ENCODE peak calls at places on chromosomes 6 and 20, in four cellular contexts. M, Y, P and W are unnamed samples.

GRCh38 chr20:51469578-51470520 is 72.7 kb downstream of the NFATC2 start:
- DNase-seq in M (no peak), Y (no peak), P (peak), W (no peak)

GRCh38 chr6:41551086-41551702 is 5.0 kb downstream of the FOXP4 start:
- DNase-seq in M (no peak), Y (no peak), P (peak), W (peak)

GRCh38 chr6:111502154-111502553 is 19.1 kb upstream of the REV3L start:
- DNase-seq in M (no peak), Y (no peak), P (no peak), W (no peak)

GRCh38 chr20:38321959-38322598 is 18.1 kb downstream of the BPI start:
- DNase-seq in M (peak), Y (no peak), P (peak), W (no peak)

GRCh38 chr6:21354805-21355238 is 238.7 kb upstream of the SOX4 start:
- DNase-seq in M (no peak), Y (no peak), P (no peak), W (no peak)

GRCh38 chr6:38432479-38432878 is 207.2 kb downstream of the BTBD9 start:
- DNase-seq in M (no peak), Y (no peak), P (no peak), W (no peak)

GRCh38 chr6:101777646-101778045 is 384.1 kb downstream of the GRIK2 start:
- DNase-seq in M (no peak), Y (no peak), P (no peak), W (no peak)

GRCh38 chr6:166379800-166380199 is 2.9 kb downstream of the MPC1 start:
- DNase-seq in M (no peak), Y (no peak), P (no peak), W (peak)

GRCh38 chr6:107767637-107768036 is 56.5 kb downstream of the SCML4 start:
- DNase-seq in M (no peak), Y (no peak), P (no peak), W (no peak)

GRCh38 chr6:129434091-129434490 is 275.9 kb downstream of the ARHGAP18 start:
- DNase-seq in M (no peak), Y (no peak), P (no peak), W (no peak)

GRCh38 chr6:7249946-7250643 is 62.9 kb downstream of the SSR1 start:
- DNase-seq in M (no peak), Y (no peak), P (no peak), W (no peak)

GRCh38 chr20:56778765-56779195 is 149.7 kb downstream of the TFAP2C start:
- DNase-seq in M (no peak), Y (no peak), P (no peak), W (no peak)

GRCh38 chr6:150029749-150030148 is 4.4 kb upstream of the RAET1L start:
- DNase-seq in M (no peak), Y (no peak), P (no peak), W (no peak)

GRCh38 chr6:41428995-41429417 is 93.6 kb downstream of the NCR2 start:
- DNase-seq in M (no peak), Y (peak), P (no peak), W (no peak)

GRCh38 chr20:47681977-47682812 is 103.1 kb downstream of the SULF2 start:
- DNase-seq in M (no peak), Y (peak), P (no peak), W (no peak)

GRCh38 chr6:113855500-113856010 is 1.6 kb upstream of the MARCKS start:
- DNase-seq in M (peak), Y (no peak), P (peak), W (peak)

GRCh38 chr6:15595461-15596173 is 67.2 kb downstream of the DTNBP1 start:
- DNase-seq in M (no peak), Y (no peak), P (no peak), W (no peak)

GRCh38 chr6:18265099-18265372 is 706 bp upstream of the DEK start:
- DNase-seq in M (no peak), Y (no peak), P (no peak), W (no peak)

GRCh38 chr6:88725111-88725711 is 238.2 kb downstream of the RNGTT start:
- DNase-seq in M (peak), Y (no peak), P (no peak), W (no peak)

GRCh38 chr6:157551041-157551832 is 170.2 kb downstream of the ZDHHC14 start:
- DNase-seq in M (no peak), Y (no peak), P (no peak), W (no peak)

GRCh38 chr20:4152696-4153235 is 137.4 kb upstream of the RNF24 start:
- DNase-seq in M (no peak), Y (no peak), P (no peak), W (no peak)

GRCh38 chr6:134721095-134721400 is 228.9 kb downstream of the ALDH8A1 start:
- DNase-seq in M (no peak), Y (no peak), P (no peak), W (no peak)